ENCODE peak calls at places on chromosomes 13 and 19, in nine cellular contexts. O is adrenal gland; A is frontal cortex; M is stimulated activated CD4-positive, alpha-beta T cell treated with anti-CD3 and anti-CD28 coated beads, Interleukin-4, amount 100 ng/mL, for 1 hour; X is NCI-H146; I is tibial artery; H is nucleus accumbens; E is hippocampal formation; T is T-helper 2 cell. R is an unnamed sample.

GRCh38 chr13:98484289-98485219 is 92.4 kb downstream of the STK24 start:
- DNase-seq in E (no peak), O (peak), M (peak), X (peak), H (no peak), T (peak), A (peak), I (peak), R (no peak)

GRCh38 chr19:5292843-5293606 is 47.6 kb downstream of the PTPRS start:
- DNase-seq in M (peak), I (peak), H (peak), O (peak), A (peak), X (peak), T (no peak), E (peak), R (peak)

GRCh38 chr13:24851546-24851945 is 87.6 kb downstream of the RNF17 start:
- DNase-seq in I (no peak), X (no peak), A (no peak), E (no peak), M (no peak), H (no peak), O (no peak), T (no peak), R (no peak)

GRCh38 chr13:23786607-23787006 is 102.6 kb downstream of the MIPEP start:
- DNase-seq in M (no peak), O (no peak), X (no peak), E (no peak), T (no peak), H (no peak), I (no peak), A (no peak), R (no peak)

GRCh38 chr19:17778621-17779280 is 16.2 kb upstream of the B3GNT3 start:
- DNase-seq in O (no peak), E (no peak), A (no peak), X (peak), H (no peak), M (no peak), I (no peak), T (no peak), R (no peak)

GRCh38 chr13:113408562-113408961 is 44.6 kb upstream of the GRTP1 start:
- DNase-seq in O (no peak), X (no peak), M (no peak), A (no peak), H (no peak), I (peak), T (no peak), E (no peak), R (no peak)

GRCh38 chr13:50320297-50320862 is 305.1 kb downstream of the KCNRG start:
- DNase-seq in I (no peak), O (no peak), X (peak), T (no peak), A (no peak), H (no peak), E (no peak), M (no peak), R (no peak)

GRCh38 chr13:20124303-20124702 is 36.5 kb downstream of the GJA3 start:
- DNase-seq in I (no peak), A (no peak), H (no peak), T (no peak), M (no peak), X (no peak), E (no peak), O (no peak), R (no peak)

GRCh38 chr13:32060319-32060924 is 28.8 kb downstream of the FRY start:
- DNase-seq in I (no peak), E (no peak), T (no peak), O (no peak), M (no peak), H (no peak), A (no peak), X (peak), R (no peak)

GRCh38 chr19:4909172-4909896 is at the start of gene UHRF1:
- DNase-seq in M (peak), X (peak), O (no peak), A (no peak), E (no peak), T (no peak), H (no peak), I (no peak), R (no peak)

GRCh38 chr13:37755349-37755748 is 114.2 kb downstream of the TRPC4 start:
- DNase-seq in X (no peak), E (no peak), A (no peak), I (no peak), T (no peak), H (no peak), O (no peak), M (no peak), R (no peak)

GRCh38 chr19:2083174-2083854 is 12.8 kb downstream of the MOB3A start:
- DNase-seq in X (peak), O (no peak), A (no peak), T (peak), M (peak), E (no peak), I (no peak), H (no peak), R (no peak)

GRCh38 chr13:89650226-89650625 is 1697.3 kb upstream of the MIR17HG start:
- DNase-seq in A (no peak), H (no peak), I (no peak), M (no peak), X (no peak), T (no peak), E (no peak), O (no peak), R (no peak)

GRCh38 chr19:40416918-40417713 is 3.9 kb upstream of the PRX start:
- DNase-seq in X (no peak), T (peak), M (no peak), A (no peak), E (no peak), O (no peak), I (no peak), H (no peak), R (no peak)

GRCh38 chr13:28751210-28751935 is 32.6 kb upstream of the SLC46A3 start:
- DNase-seq in H (no peak), M (no peak), O (no peak), I (no peak), T (no peak), E (no peak), X (no peak), A (no peak), R (no peak)

GRCh38 chr13:73900591-73900990 is 233.6 kb downstream of the KLF12 start:
- DNase-seq in H (no peak), T (no peak), M (no peak), A (no peak), E (no peak), I (no peak), O (no peak), X (no peak), R (no peak)

GRCh38 chr19:3821857-3822364 is 35.7 kb upstream of the MATK start:
- DNase-seq in X (peak), E (no peak), M (peak), H (no peak), I (peak), A (peak), O (peak), T (peak), R (no peak)

GRCh38 chr13:35720290-35720689 is 243.8 kb upstream of the MAB21L1 start:
- DNase-seq in H (no peak), M (no peak), A (no peak), X (no peak), O (no peak), T (no peak), I (no peak), E (no peak), R (no peak)

GRCh38 chr19:12995596-12996541 is 594 bp downstream of the NFIX start:
- DNase-seq in X (no peak), O (peak), H (peak), E (no peak), A (peak), I (no peak), M (peak), T (no peak), R (no peak)

GRCh38 chr13:41465215-41465907 is 8.0 kb downstream of the RGCC start:
- DNase-seq in T (peak), E (no peak), A (no peak), X (no peak), M (peak), H (no peak), O (no peak), I (no peak), R (no peak)

GRCh38 chr19:46388311-46389095 is 24.9 kb downstream of the CCDC8 start:
- DNase-seq in O (no peak), X (no peak), E (no peak), I (peak), H (no peak), M (no peak), A (no peak), T (no peak), R (no peak)

GRCh38 chr13:35198821-35199220 is 256.8 kb downstream of the NBEA start:
- DNase-seq in M (no peak), A (no peak), I (no peak), T (no peak), O (no peak), H (no peak), E (no peak), X (peak), R (no peak)

GRCh38 chr19:16920816-16921529 is 32.2 kb downstream of the F2RL3 start:
- DNase-seq in I (no peak), T (no peak), M (no peak), H (no peak), E (no peak), A (no peak), X (no peak), O (peak), R (no peak)

GRCh38 chr13:58992478-58993042 is 1171.2 kb downstream of the DIAPH3 start:
- DNase-seq in I (no peak), O (no peak), H (no peak), M (no peak), E (no peak), X (no peak), T (no peak), A (no peak), R (no peak)

GRCh38 chr13:98396071-98396710 is 180.7 kb downstream of the STK24 start:
- DNase-seq in A (no peak), I (no peak), X (no peak), T (no peak), E (no peak), O (no peak), H (no peak), M (no peak), R (no peak)

GRCh38 chr13:52848455-52849190 is at the start of gene PCDH8:
- DNase-seq in X (no peak), O (no peak), A (peak), T (no peak), H (peak), E (peak), I (no peak), M (no peak), R (peak)

GRCh38 chr13:29654384-29654783 is 58.9 kb upstream of the SLC7A1 start:
- DNase-seq in T (no peak), E (no peak), H (no peak), I (no peak), O (no peak), A (no peak), X (no peak), M (no peak), R (no peak)

GRCh38 chr13:112905990-112906641 is 62.9 kb upstream of the MCF2L start:
- DNase-seq in O (peak), I (no peak), H (no peak), A (no peak), X (peak), M (no peak), T (no peak), E (no peak), R (no peak)

GRCh38 chr13:101703838-101704237 is 251.4 kb downstream of the ITGBL1 start:
- DNase-seq in A (no peak), T (no peak), X (no peak), M (no peak), H (no peak), O (no peak), E (no peak), I (no peak), R (no peak)

GRCh38 chr13:62598708-62599107 is 1183.1 kb upstream of the PCDH20 start:
- DNase-seq in H (no peak), X (no peak), A (no peak), I (no peak), O (no peak), M (no peak), E (no peak), T (no peak), R (no peak)

GRCh38 chr19:29714371-29714952 is 599 bp downstream of the C19orf12 start:
- DNase-seq in T (no peak), E (no peak), H (no peak), A (no peak), I (no peak), M (peak), O (no peak), X (peak), R (no peak)

GRCh38 chr19:35716735-35716984 is 1.1 kb upstream of the KMT2B start:
- DNase-seq in M (no peak), X (no peak), E (peak), O (peak), T (peak), H (peak), I (peak), A (no peak), R (peak)

GRCh38 chr13:62781866-62782265 is 1366.2 kb upstream of the PCDH20 start:
- DNase-seq in H (no peak), A (no peak), X (no peak), O (no peak), T (no peak), I (no peak), M (no peak), E (no peak), R (no peak)